ENCODE peak calls at places on chromosome 14, in eight cellular contexts. One of them, this sample, is unnamed.

GRCh38 chr14:89549381-89550102 is 132.5 kb upstream of the FOXN3 start:
- DNase-seq in islet precursor cell: peak; percentile 95
- DNase-seq in HTR-8/SVneo: peak; percentile 34
- DNase-seq in anterior cingulate cortex: no peak
- DNase-seq in adipocyte: peak; percentile 59
- DNase-seq in activated CD4-positive, alpha-beta T cell treated with anti-CD3 and anti-CD28 coated beads, Interleukin-2, amount 50 U/mL, for 24 hours: no peak
- DNase-seq in type B pancreatic cell: no peak
- DNase-seq in endothelial cell of umbilical vein: no peak
- DNase-seq in this sample: no peak

GRCh38 chr14:58171090-58171489 is 19.1 kb upstream of the ARMH4 start:
- DNase-seq in type B pancreatic cell: peak; percentile 72
- DNase-seq in adipocyte: peak; percentile 83
- DNase-seq in islet precursor cell: peak; percentile 96
- DNase-seq in anterior cingulate cortex: no peak
- DNase-seq in endothelial cell of umbilical vein: peak; percentile 71
- DNase-seq in activated CD4-positive, alpha-beta T cell treated with anti-CD3 and anti-CD28 coated beads, Interleukin-2, amount 50 U/mL, for 24 hours: peak; percentile 32
- DNase-seq in HTR-8/SVneo: peak; percentile 100
- DNase-seq in this sample: no peak

GRCh38 chr14:50943261-50943942 is 881 bp downstream of the PYGL start:
- DNase-seq in activated CD4-positive, alpha-beta T cell treated with anti-CD3 and anti-CD28 coated beads, Interleukin-2, amount 50 U/mL, for 24 hours: no peak
- DNase-seq in type B pancreatic cell: no peak
- DNase-seq in anterior cingulate cortex: no peak
- DNase-seq in endothelial cell of umbilical vein: peak; percentile 33
- DNase-seq in islet precursor cell: peak; percentile 92
- DNase-seq in adipocyte: peak; percentile 43
- DNase-seq in HTR-8/SVneo: peak; percentile 66
- DNase-seq in this sample: no peak

GRCh38 chr14:61474671-61475070 is 153.3 kb downstream of the PRKCH start:
- DNase-seq in islet precursor cell: no peak
- DNase-seq in activated CD4-positive, alpha-beta T cell treated with anti-CD3 and anti-CD28 coated beads, Interleukin-2, amount 50 U/mL, for 24 hours: no peak
- DNase-seq in endothelial cell of umbilical vein: no peak
- DNase-seq in type B pancreatic cell: no peak
- DNase-seq in anterior cingulate cortex: no peak
- DNase-seq in adipocyte: no peak
- DNase-seq in HTR-8/SVneo: no peak
- DNase-seq in this sample: no peak

GRCh38 chr14:71138236-71139057 is 231.2 kb downstream of the PCNX1 start:
- DNase-seq in adipocyte: no peak
- DNase-seq in HTR-8/SVneo: no peak
- DNase-seq in anterior cingulate cortex: no peak
- DNase-seq in islet precursor cell: no peak
- DNase-seq in endothelial cell of umbilical vein: no peak
- DNase-seq in activated CD4-positive, alpha-beta T cell treated with anti-CD3 and anti-CD28 coated beads, Interleukin-2, amount 50 U/mL, for 24 hours: no peak
- DNase-seq in type B pancreatic cell: no peak
- DNase-seq in this sample: no peak

GRCh38 chr14:102042699-102043098 is 44.1 kb downstream of the HSP90AA1 start:
- DNase-seq in anterior cingulate cortex: no peak
- DNase-seq in type B pancreatic cell: no peak
- DNase-seq in HTR-8/SVneo: no peak
- DNase-seq in activated CD4-positive, alpha-beta T cell treated with anti-CD3 and anti-CD28 coated beads, Interleukin-2, amount 50 U/mL, for 24 hours: no peak
- DNase-seq in endothelial cell of umbilical vein: no peak
- DNase-seq in islet precursor cell: no peak
- DNase-seq in adipocyte: no peak
- DNase-seq in this sample: no peak

GRCh38 chr14:34052658-34053014 is 101.8 kb upstream of the EGLN3 start:
- DNase-seq in islet precursor cell: peak; percentile 98
- DNase-seq in adipocyte: peak; percentile 23
- DNase-seq in activated CD4-positive, alpha-beta T cell treated with anti-CD3 and anti-CD28 coated beads, Interleukin-2, amount 50 U/mL, for 24 hours: no peak
- DNase-seq in type B pancreatic cell: no peak
- DNase-seq in endothelial cell of umbilical vein: no peak
- DNase-seq in HTR-8/SVneo: no peak
- DNase-seq in anterior cingulate cortex: no peak
- DNase-seq in this sample: no peak

GRCh38 chr14:68951051-68951797 is 27.9 kb downstream of the ACTN1 start:
- DNase-seq in endothelial cell of umbilical vein: peak; percentile 74
- DNase-seq in activated CD4-positive, alpha-beta T cell treated with anti-CD3 and anti-CD28 coated beads, Interleukin-2, amount 50 U/mL, for 24 hours: no peak
- DNase-seq in islet precursor cell: peak; percentile 94
- DNase-seq in type B pancreatic cell: no peak
- DNase-seq in anterior cingulate cortex: no peak
- DNase-seq in adipocyte: peak; percentile 93
- DNase-seq in HTR-8/SVneo: peak; percentile 100
- DNase-seq in this sample: no peak

GRCh38 chr14:51342226-51342625 is 102.2 kb downstream of the TMX1 start:
- DNase-seq in islet precursor cell: no peak
- DNase-seq in adipocyte: no peak
- DNase-seq in endothelial cell of umbilical vein: peak; percentile 26
- DNase-seq in anterior cingulate cortex: no peak
- DNase-seq in type B pancreatic cell: no peak
- DNase-seq in HTR-8/SVneo: peak; percentile 10
- DNase-seq in activated CD4-positive, alpha-beta T cell treated with anti-CD3 and anti-CD28 coated beads, Interleukin-2, amount 50 U/mL, for 24 hours: no peak
- DNase-seq in this sample: no peak

GRCh38 chr14:43914041-43914693 is 592.9 kb downstream of the FSCB start:
- DNase-seq in endothelial cell of umbilical vein: no peak
- DNase-seq in HTR-8/SVneo: no peak
- DNase-seq in adipocyte: no peak
- DNase-seq in activated CD4-positive, alpha-beta T cell treated with anti-CD3 and anti-CD28 coated beads, Interleukin-2, amount 50 U/mL, for 24 hours: no peak
- DNase-seq in type B pancreatic cell: no peak
- DNase-seq in islet precursor cell: no peak
- DNase-seq in anterior cingulate cortex: no peak
- DNase-seq in this sample: no peak

GRCh38 chr14:31125231-31125630 is 82.4 kb downstream of the HECTD1 start:
- DNase-seq in activated CD4-positive, alpha-beta T cell treated with anti-CD3 and anti-CD28 coated beads, Interleukin-2, amount 50 U/mL, for 24 hours: no peak
- DNase-seq in endothelial cell of umbilical vein: no peak
- DNase-seq in anterior cingulate cortex: no peak
- DNase-seq in islet precursor cell: no peak
- DNase-seq in adipocyte: no peak
- DNase-seq in HTR-8/SVneo: no peak
- DNase-seq in type B pancreatic cell: no peak
- DNase-seq in this sample: no peak

GRCh38 chr14:80577599-80577998 is 363.9 kb downstream of the CEP128 start:
- DNase-seq in adipocyte: no peak
- DNase-seq in endothelial cell of umbilical vein: no peak
- DNase-seq in HTR-8/SVneo: no peak
- DNase-seq in type B pancreatic cell: no peak
- DNase-seq in anterior cingulate cortex: no peak
- DNase-seq in islet precursor cell: no peak
- DNase-seq in activated CD4-positive, alpha-beta T cell treated with anti-CD3 and anti-CD28 coated beads, Interleukin-2, amount 50 U/mL, for 24 hours: no peak
- DNase-seq in this sample: no peak

GRCh38 chr14:51066576-51066975 is 28.3 kb downstream of the TRIM9 start:
- DNase-seq in type B pancreatic cell: no peak
- DNase-seq in anterior cingulate cortex: peak; percentile 9
- DNase-seq in islet precursor cell: no peak
- DNase-seq in adipocyte: no peak
- DNase-seq in endothelial cell of umbilical vein: no peak
- DNase-seq in HTR-8/SVneo: no peak
- DNase-seq in activated CD4-positive, alpha-beta T cell treated with anti-CD3 and anti-CD28 coated beads, Interleukin-2, amount 50 U/mL, for 24 hours: no peak
- DNase-seq in this sample: no peak

GRCh38 chr14:68790656-68791077 is 2.2 kb downstream of the ZFP36L1 start:
- DNase-seq in HTR-8/SVneo: no peak
- DNase-seq in adipocyte: no peak
- DNase-seq in endothelial cell of umbilical vein: peak; percentile 41
- DNase-seq in activated CD4-positive, alpha-beta T cell treated with anti-CD3 and anti-CD28 coated beads, Interleukin-2, amount 50 U/mL, for 24 hours: peak; percentile 63
- DNase-seq in anterior cingulate cortex: no peak
- DNase-seq in type B pancreatic cell: peak; percentile 53
- DNase-seq in islet precursor cell: peak; percentile 47
- DNase-seq in this sample: no peak

GRCh38 chr14:69780952-69781351 is 14.0 kb downstream of the SRSF5 start:
- DNase-seq in type B pancreatic cell: no peak
- DNase-seq in anterior cingulate cortex: no peak
- DNase-seq in islet precursor cell: no peak
- DNase-seq in adipocyte: no peak
- DNase-seq in HTR-8/SVneo: no peak
- DNase-seq in endothelial cell of umbilical vein: no peak
- DNase-seq in activated CD4-positive, alpha-beta T cell treated with anti-CD3 and anti-CD28 coated beads, Interleukin-2, amount 50 U/mL, for 24 hours: no peak
- DNase-seq in this sample: no peak

GRCh38 chr14:57547131-57547530 is 53.5 kb upstream of the CCDC198 start:
- DNase-seq in islet precursor cell: no peak
- DNase-seq in anterior cingulate cortex: no peak
- DNase-seq in endothelial cell of umbilical vein: no peak
- DNase-seq in type B pancreatic cell: no peak
- DNase-seq in activated CD4-positive, alpha-beta T cell treated with anti-CD3 and anti-CD28 coated beads, Interleukin-2, amount 50 U/mL, for 24 hours: no peak
- DNase-seq in adipocyte: no peak
- DNase-seq in HTR-8/SVneo: no peak
- DNase-seq in this sample: no peak

GRCh38 chr14:89011727-89012271 is 187.3 kb downstream of the TTC8 start:
- DNase-seq in adipocyte: peak; percentile 18
- DNase-seq in type B pancreatic cell: no peak
- DNase-seq in endothelial cell of umbilical vein: no peak
- DNase-seq in HTR-8/SVneo: no peak
- DNase-seq in islet precursor cell: no peak
- DNase-seq in activated CD4-positive, alpha-beta T cell treated with anti-CD3 and anti-CD28 coated beads, Interleukin-2, amount 50 U/mL, for 24 hours: no peak
- DNase-seq in anterior cingulate cortex: no peak
- DNase-seq in this sample: no peak

GRCh38 chr14:102527255-102528232 is 18.0 kb upstream of the ANKRD9 start:
- DNase-seq in islet precursor cell: no peak
- DNase-seq in HTR-8/SVneo: no peak
- DNase-seq in anterior cingulate cortex: no peak
- DNase-seq in type B pancreatic cell: no peak
- DNase-seq in adipocyte: no peak
- DNase-seq in activated CD4-positive, alpha-beta T cell treated with anti-CD3 and anti-CD28 coated beads, Interleukin-2, amount 50 U/mL, for 24 hours: no peak
- DNase-seq in endothelial cell of umbilical vein: no peak
- DNase-seq in this sample: no peak

GRCh38 chr14:69487226-69487625 is 2.7 kb downstream of the PLEKHD1 start:
- DNase-seq in islet precursor cell: no peak
- DNase-seq in HTR-8/SVneo: no peak
- DNase-seq in activated CD4-positive, alpha-beta T cell treated with anti-CD3 and anti-CD28 coated beads, Interleukin-2, amount 50 U/mL, for 24 hours: no peak
- DNase-seq in endothelial cell of umbilical vein: no peak
- DNase-seq in adipocyte: no peak
- DNase-seq in type B pancreatic cell: no peak
- DNase-seq in anterior cingulate cortex: no peak
- DNase-seq in this sample: no peak

GRCh38 chr14:42654707-42655106 is 1048.0 kb downstream of the LRFN5 start:
- DNase-seq in adipocyte: no peak
- DNase-seq in activated CD4-positive, alpha-beta T cell treated with anti-CD3 and anti-CD28 coated beads, Interleukin-2, amount 50 U/mL, for 24 hours: no peak
- DNase-seq in type B pancreatic cell: no peak
- DNase-seq in anterior cingulate cortex: no peak
- DNase-seq in HTR-8/SVneo: no peak
- DNase-seq in endothelial cell of umbilical vein: no peak
- DNase-seq in islet precursor cell: no peak
- DNase-seq in this sample: no peak

GRCh38 chr14:97848351-97848980 is 1051.3 kb downstream of the VRK1 start:
- DNase-seq in type B pancreatic cell: no peak
- DNase-seq in islet precursor cell: peak; percentile 63
- DNase-seq in activated CD4-positive, alpha-beta T cell treated with anti-CD3 and anti-CD28 coated beads, Interleukin-2, amount 50 U/mL, for 24 hours: no peak
- DNase-seq in adipocyte: no peak
- DNase-seq in endothelial cell of umbilical vein: no peak
- DNase-seq in anterior cingulate cortex: no peak
- DNase-seq in HTR-8/SVneo: no peak
- DNase-seq in this sample: no peak

GRCh38 chr14:58638231-58639205 is 756 bp downstream of the DACT1 start:
- DNase-seq in adipocyte: peak; percentile 77
- DNase-seq in endothelial cell of umbilical vein: peak; percentile 26
- DNase-seq in HTR-8/SVneo: peak; percentile 59
- DNase-seq in type B pancreatic cell: no peak
- DNase-seq in islet precursor cell: peak; percentile 66
- DNase-seq in anterior cingulate cortex: peak; percentile 38
- DNase-seq in activated CD4-positive, alpha-beta T cell treated with anti-CD3 and anti-CD28 coated beads, Interleukin-2, amount 50 U/mL, for 24 hours: no peak
- DNase-seq in this sample: no peak

GRCh38 chr14:57833304-57833703 is 32.6 kb downstream of the SLC35F4 start:
- DNase-seq in endothelial cell of umbilical vein: no peak
- DNase-seq in type B pancreatic cell: no peak
- DNase-seq in activated CD4-positive, alpha-beta T cell treated with anti-CD3 and anti-CD28 coated beads, Interleukin-2, amount 50 U/mL, for 24 hours: no peak
- DNase-seq in HTR-8/SVneo: no peak
- DNase-seq in adipocyte: peak; percentile 73
- DNase-seq in anterior cingulate cortex: no peak
- DNase-seq in islet precursor cell: peak; percentile 70
- DNase-seq in this sample: no peak

GRCh38 chr14:24332094-24332983 is 2.5 kb downstream of the ADCY4 start:
- DNase-seq in endothelial cell of umbilical vein: peak; percentile 45
- DNase-seq in islet precursor cell: peak; percentile 85
- DNase-seq in adipocyte: peak; percentile 85
- DNase-seq in HTR-8/SVneo: peak; percentile 51
- DNase-seq in anterior cingulate cortex: peak; percentile 16
- DNase-seq in activated CD4-positive, alpha-beta T cell treated with anti-CD3 and anti-CD28 coated beads, Interleukin-2, amount 50 U/mL, for 24 hours: peak; percentile 84
- DNase-seq in type B pancreatic cell: no peak
- DNase-seq in this sample: no peak

GRCh38 chr14:60089201-60089600 is 2.5 kb upstream of the PCNX4 start:
- DNase-seq in HTR-8/SVneo: no peak
- DNase-seq in endothelial cell of umbilical vein: no peak
- DNase-seq in type B pancreatic cell: no peak
- DNase-seq in activated CD4-positive, alpha-beta T cell treated with anti-CD3 and anti-CD28 coated beads, Interleukin-2, amount 50 U/mL, for 24 hours: no peak
- DNase-seq in anterior cingulate cortex: no peak
- DNase-seq in islet precursor cell: no peak
- DNase-seq in adipocyte: no peak
- DNase-seq in this sample: no peak

GRCh38 chr14:99132821-99133562 is 139.0 kb downstream of the BCL11B start:
- DNase-seq in anterior cingulate cortex: no peak
- DNase-seq in type B pancreatic cell: no peak
- DNase-seq in HTR-8/SVneo: no peak
- DNase-seq in adipocyte: no peak
- DNase-seq in islet precursor cell: no peak
- DNase-seq in activated CD4-positive, alpha-beta T cell treated with anti-CD3 and anti-CD28 coated beads, Interleukin-2, amount 50 U/mL, for 24 hours: no peak
- DNase-seq in endothelial cell of umbilical vein: no peak
- DNase-seq in this sample: no peak

GRCh38 chr14:98162829-98163228 is 1109.2 kb downstream of the BCL11B start:
- DNase-seq in type B pancreatic cell: no peak
- DNase-seq in anterior cingulate cortex: no peak
- DNase-seq in HTR-8/SVneo: no peak
- DNase-seq in activated CD4-positive, alpha-beta T cell treated with anti-CD3 and anti-CD28 coated beads, Interleukin-2, amount 50 U/mL, for 24 hours: no peak
- DNase-seq in islet precursor cell: no peak
- DNase-seq in adipocyte: no peak
- DNase-seq in endothelial cell of umbilical vein: no peak
- DNase-seq in this sample: no peak

GRCh38 chr14:35632276-35633071 is 98.5 kb downstream of the INSM2 start:
- DNase-seq in activated CD4-positive, alpha-beta T cell treated with anti-CD3 and anti-CD28 coated beads, Interleukin-2, amount 50 U/mL, for 24 hours: no peak
- DNase-seq in adipocyte: peak; percentile 40
- DNase-seq in anterior cingulate cortex: no peak
- DNase-seq in HTR-8/SVneo: no peak
- DNase-seq in islet precursor cell: no peak
- DNase-seq in type B pancreatic cell: no peak
- DNase-seq in endothelial cell of umbilical vein: no peak
- DNase-seq in this sample: no peak